ENCODE peak calls at places on chromosomes 12 and 14, in four cellular contexts. N is keratinocyte, B is body of pancreas, R is fibroblast of villous mesenchyme. S is an unnamed sample.

GRCh38 chr12:6033546-6033945 is 88.5 kb upstream of the ANO2 start:
- DNase-seq in B (no peak), N (no peak), R (no peak), S (no peak)

GRCh38 chr12:113152835-113153814 is 3.6 kb downstream of the CFAP73 start:
- DNase-seq in B (peak), R (peak), N (no peak), S (peak)

GRCh38 chr12:124170756-124171155 is 124.1 kb upstream of the RFLNA start:
- DNase-seq in N (no peak), B (no peak), R (peak), S (no peak)

GRCh38 chr14:94801225-94801624 is 31.3 kb upstream of the GSC start:
- DNase-seq in B (no peak), R (no peak), N (no peak), S (no peak)

GRCh38 chr14:100494645-100495044 is 92.6 kb downstream of the BEGAIN start:
- DNase-seq in N (no peak), R (no peak), B (no peak), S (no peak)

GRCh38 chr14:67710209-67710608 is 8.5 kb downstream of the RDH12 start:
- DNase-seq in N (no peak), B (no peak), R (no peak), S (no peak)

GRCh38 chr14:23137221-23138172 is 18.4 kb upstream of the CEBPE start:
- DNase-seq in N (peak), R (no peak), B (no peak), S (no peak)

GRCh38 chr14:102007916-102008418 is 43.6 kb downstream of the DYNC1H1 start:
- DNase-seq in R (no peak), N (no peak), B (no peak), S (no peak)

GRCh38 chr12:47080725-47081502 is 1.2 kb upstream of the AMIGO2 start:
- DNase-seq in B (peak), N (no peak), R (peak), S (peak)

GRCh38 chr12:115341442-115341841 is 657.5 kb upstream of the TBX3 start:
- DNase-seq in R (peak), N (peak), B (peak), S (peak)

GRCh38 chr12:89566615-89567014 is 40.8 kb upstream of the POC1B start:
- DNase-seq in B (no peak), R (peak), N (peak), S (no peak)

GRCh38 chr14:26281280-26281998 is 316.4 kb downstream of the NOVA1 start:
- DNase-seq in R (peak), B (no peak), N (peak), S (no peak)

GRCh38 chr12:133226690-133227089 is 9.0 kb downstream of the ANHX start:
- DNase-seq in R (no peak), N (no peak), B (no peak), S (no peak)

GRCh38 chr12:80470403-80470802 is 26.4 kb downstream of the PTPRQ start:
- DNase-seq in N (no peak), B (no peak), R (no peak), S (no peak)

GRCh38 chr14:96512122-96512521 is 9.9 kb downstream of the PAPOLA start:
- DNase-seq in B (no peak), R (no peak), N (no peak), S (no peak)
- H3K4me3 ChIP-seq in B (no peak), R (no peak), N (no peak), S (no peak)

GRCh38 chr12:75705749-75706719 is 194.6 kb upstream of the KRR1 start:
- DNase-seq in R (peak), N (no peak), B (no peak), S (no peak)

GRCh38 chr12:75702477-75703093 is 191.2 kb upstream of the KRR1 start:
- DNase-seq in N (no peak), R (no peak), B (no peak), S (no peak)

GRCh38 chr12:75703131-75703530 is 191.7 kb upstream of the KRR1 start:
- DNase-seq in R (no peak), B (no peak), N (no peak), S (no peak)

GRCh38 chr12:75704208-75704607 is 192.8 kb upstream of the KRR1 start:
- DNase-seq in B (no peak), N (no peak), R (no peak), S (no peak)

GRCh38 chr12:75704664-75705063 is 193.3 kb upstream of the KRR1 start:
- DNase-seq in R (no peak), B (no peak), N (no peak), S (no peak)
- TF ChIP-seq CTCF in R (no peak), B (no peak), N (no peak), S (no peak)

GRCh38 chr14:21103710-21104447 is 3.0 kb downstream of the TMEM253 start:
- DNase-seq in B (peak), N (no peak), R (peak), S (peak)

GRCh38 chr14:21106506-21107359 is 5.9 kb downstream of the TMEM253 start:
- DNase-seq in R (peak), N (no peak), B (peak), S (peak)

GRCh38 chr14:21106191-21106505 is 5.3 kb downstream of the TMEM253 start:
- DNase-seq in R (peak), B (no peak), N (no peak), S (no peak)

GRCh38 chr14:21104448-21105060 is 3.7 kb downstream of the TMEM253 start:
- DNase-seq in B (peak), R (peak), N (no peak), S (peak)

DNA sequence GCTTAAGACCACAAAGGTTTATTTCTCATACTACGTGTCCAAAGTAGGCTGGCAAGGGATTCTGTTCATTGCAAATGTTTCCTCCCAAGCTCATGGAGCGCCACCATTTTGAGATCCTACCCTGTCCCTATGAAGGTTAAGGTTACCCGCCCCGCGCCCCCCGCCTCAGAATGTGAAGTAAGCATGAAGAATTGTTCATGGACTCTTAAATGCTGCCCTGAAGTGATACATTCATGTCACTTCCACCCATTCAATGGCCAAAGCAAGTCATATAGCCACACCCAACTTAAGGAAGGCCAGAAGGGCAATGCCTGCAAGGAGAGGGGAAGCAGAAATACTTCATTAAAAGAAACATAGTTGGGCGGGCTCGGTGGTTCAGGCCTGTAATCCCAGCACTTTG is 4.2 kb downstream of the TMEM253 start:
- DNase-seq in B (no peak), R (no peak), N (no peak), S (no peak)
- H3K4me3 ChIP-seq in B (no peak), R (no peak), N (no peak), S (no peak)

DNA sequence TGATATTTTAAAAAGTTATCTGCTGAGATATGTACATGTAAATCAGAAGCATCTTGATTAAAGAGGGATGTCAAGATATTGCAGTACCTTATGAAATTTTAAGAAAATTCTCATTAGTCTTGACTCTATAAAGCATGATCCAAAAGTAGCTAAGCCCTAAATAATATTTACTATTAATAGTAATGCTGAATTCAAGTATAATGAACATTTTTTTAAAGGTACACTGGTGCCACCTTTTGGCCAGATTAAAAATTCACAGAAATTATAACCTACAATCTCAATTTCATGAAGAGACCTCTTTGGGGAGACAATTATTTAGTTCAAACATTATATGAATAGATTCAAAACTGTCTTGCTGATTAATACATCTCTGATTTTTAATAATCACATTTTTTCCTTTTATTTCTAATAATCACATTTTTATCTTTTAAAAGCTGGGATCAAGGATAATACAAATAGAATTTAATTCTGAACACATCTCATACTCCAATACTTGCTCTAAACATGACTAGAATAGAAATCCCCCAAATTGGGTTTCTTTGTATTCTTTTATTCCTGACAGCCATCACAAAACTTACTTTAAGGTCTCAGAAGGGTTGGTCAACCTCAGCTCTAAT is 13.4 kb downstream of the AKAP5 start:
- DNase-seq in R (peak), B (no peak), N (no peak), S (no peak)
- TF ChIP-seq CTCF in R (peak), B (peak), N (no peak), S (peak)

GRCh38 chr14:34684578-34684977 is 29.8 kb downstream of the CFL2 start:
- DNase-seq in N (no peak), R (peak), B (no peak), S (no peak)
- H3K4me3 ChIP-seq in N (no peak), R (no peak), B (no peak), S (no peak)

GRCh38 chr14:53537421-53538315 is 384.5 kb upstream of the DDHD1 start:
- DNase-seq in R (peak), N (no peak), B (no peak), S (no peak)
- TF ChIP-seq CTCF in R (peak), N (peak), B (no peak), S (no peak)